ENCODE peak calls at places on chromosome 10, in eight cellular contexts. H is GM23338, O is fibroblast of lung, N is fibroblast of pulmonary artery, M is prostate gland, Q is fibroblast of the aortic adventitia, S is NT2/D1, P is esophagus squamous epithelium. U is an unnamed sample.

GRCh38 chr10:12503311-12503710 is 154.0 kb downstream of the CAMK1D start:
- DNase-seq in H (no peak), O (no peak), N (no peak), M (no peak), Q (no peak), S (no peak), P (no peak), U (peak; percentile 32)

GRCh38 chr10:114444819-114445218 is 40.5 kb upstream of the AFAP1L2 start:
- DNase-seq in H (no peak), O (no peak), N (no peak), M (no peak), Q (no peak), S (no peak), P (no peak), U (no peak)

GRCh38 chr10:58868736-58869435 is 307.6 kb upstream of the PHYHIPL start:
- DNase-seq in H (no peak), O (no peak), N (no peak), M (no peak), Q (no peak), S (no peak), P (no peak), U (no peak)

GRCh38 chr10:101291254-101292193 is 62.3 kb upstream of the LBX1 start:
- DNase-seq in H (peak; percentile 83), O (no peak), N (peak; percentile 22), M (peak; percentile 24), Q (no peak), S (no peak), P (no peak), U (peak; percentile 84)

GRCh38 chr10:62082729-62083412 is 181.4 kb downstream of the ARID5B start:
- DNase-seq in H (no peak), O (peak; percentile 80), N (peak; percentile 72), M (no peak), Q (peak; percentile 90), S (no peak), P (no peak), U (no peak)

GRCh38 chr10:110833234-110833940 is 38.3 kb upstream of the PDCD4 start:
- DNase-seq in H (peak; percentile 13), O (no peak), N (no peak), M (no peak), Q (no peak), S (no peak), P (no peak), U (no peak)

GRCh38 chr10:78173360-78174020 is 139.8 kb downstream of the RPS24 start:
- DNase-seq in H (no peak), O (no peak), N (no peak), M (no peak), Q (no peak), S (no peak), P (no peak), U (no peak)

GRCh38 chr10:190216-190615 is 55.0 kb downstream of the ZMYND11 start:
- DNase-seq in H (no peak), O (no peak), N (no peak), M (no peak), Q (no peak), S (no peak), P (no peak), U (no peak)

GRCh38 chr10:43819464-43820225 is 171.0 kb upstream of the ZNF32 start:
- DNase-seq in H (no peak), O (no peak), N (no peak), M (no peak), Q (no peak), S (no peak), P (no peak), U (no peak)

GRCh38 chr10:68202965-68203358 is 29.0 kb downstream of the ATOH7 start:
- DNase-seq in H (no peak), O (peak; percentile 5), N (peak; percentile 51), M (no peak), Q (peak; percentile 28), S (no peak), P (no peak), U (no peak)

GRCh38 chr10:13400196-13400965 is 52.3 kb upstream of the SEPHS1 start:
- DNase-seq in H (peak; percentile 54), O (no peak), N (no peak), M (no peak), Q (no peak), S (no peak), P (no peak), U (peak; percentile 29)

GRCh38 chr10:73493781-73494180 is 2.0 kb downstream of the PPP3CB start:
- DNase-seq in H (no peak), O (peak; percentile 37), N (peak; percentile 53), M (no peak), Q (peak; percentile 40), S (no peak), P (no peak), U (no peak)

GRCh38 chr10:122021421-122021820 is 32.5 kb downstream of the TACC2 start:
- DNase-seq in H (no peak), O (peak; percentile 71), N (peak; percentile 33), M (peak; percentile 94), Q (peak; percentile 68), S (no peak), P (no peak), U (no peak)

GRCh38 chr10:122018951-122019413 is 30.0 kb downstream of the TACC2 start:
- DNase-seq in H (no peak), O (no peak), N (no peak), M (peak; percentile 83), Q (no peak), S (no peak), P (no peak), U (no peak)

GRCh38 chr10:122021828-122022227 is 32.9 kb downstream of the TACC2 start:
- DNase-seq in H (no peak), O (no peak), N (no peak), M (peak; percentile 72), Q (no peak), S (no peak), P (no peak), U (no peak)

GRCh38 chr10:122019414-122019975 is 30.5 kb downstream of the TACC2 start:
- DNase-seq in H (peak; percentile 55), O (no peak), N (no peak), M (peak; percentile 86), Q (no peak), S (no peak), P (no peak), U (peak; percentile 24)

GRCh38 chr10:122020202-122020601 is 31.2 kb downstream of the TACC2 start:
- DNase-seq in H (no peak), O (no peak), N (no peak), M (no peak), Q (no peak), S (no peak), P (no peak), U (no peak)
- H3K4me3 ChIP-seq in H (no peak overlapping the region), O (no peak overlapping the region), N (no peak overlapping the region), M (peak overlapping the region; percentile 37), Q (no peak overlapping the region), S (no peak overlapping the region), P (peak overlapping the region; percentile 50), U (no peak overlapping the region)

GRCh38 chr10:51073461-51074237 is 638 bp upstream of the PRKG1 start:
- DNase-seq in H (peak; percentile 69), O (peak; percentile 27), N (peak; percentile 15), M (peak; percentile 11), Q (no peak), S (no peak), P (no peak), U (peak; percentile 6)
- H3K4me3 ChIP-seq in H (peak overlapping the region; percentile 74), O (peak overlapping the region; percentile 84), N (peak overlapping the region; percentile 73), M (peak overlapping the region; percentile 56), Q (peak overlapping the region; percentile 84), S (peak overlapping the region; percentile 80), P (peak overlapping the region; percentile 53), U (peak overlapping the region; percentile 14)

DNA sequence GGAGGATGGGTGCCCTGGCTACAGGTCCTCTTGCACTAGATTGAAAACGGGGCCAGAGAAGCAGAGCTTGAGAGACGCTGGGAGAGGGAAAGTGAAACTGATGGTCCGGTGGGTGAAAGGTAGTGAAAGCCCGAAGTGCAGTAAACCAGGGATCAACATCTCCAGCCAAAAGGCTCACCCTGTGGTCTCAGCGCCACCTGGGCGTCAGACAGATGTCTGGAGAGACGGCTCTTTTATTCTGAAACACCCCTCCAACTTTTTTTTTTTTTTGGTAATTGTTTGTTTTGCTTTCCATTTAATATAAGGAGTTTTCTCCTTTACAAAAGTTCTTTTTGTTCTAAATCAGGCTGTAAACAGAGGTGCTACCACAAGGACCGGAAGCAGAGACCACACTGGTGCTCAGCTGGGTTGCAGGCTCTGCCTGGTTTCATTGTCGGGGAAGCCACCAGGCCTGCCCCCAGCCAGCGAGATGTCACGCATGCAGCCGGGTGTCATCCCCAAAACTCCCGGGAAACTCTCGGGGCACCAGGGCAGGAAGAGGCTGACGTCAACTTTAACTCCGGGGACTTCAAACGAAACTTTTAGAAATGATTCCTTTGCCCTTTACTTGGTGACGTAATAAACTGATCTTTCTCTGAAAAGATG is 11.2 kb downstream of the IL2RA start:
- DNase-seq in H (peak; percentile 45), O (peak; percentile 71), N (peak; percentile 58), M (peak; percentile 61), Q (peak; percentile 67), S (no peak), P (peak; percentile 19), U (no peak)
- H3K4me3 ChIP-seq in H (no peak overlapping the region), O (peak overlapping the region; percentile 45), N (peak overlapping the region; percentile 21), M (peak overlapping the region; percentile 25), Q (peak overlapping the region; percentile 52), S (no peak overlapping the region), P (peak overlapping the region; percentile 37), U (no peak overlapping the region)

DNA sequence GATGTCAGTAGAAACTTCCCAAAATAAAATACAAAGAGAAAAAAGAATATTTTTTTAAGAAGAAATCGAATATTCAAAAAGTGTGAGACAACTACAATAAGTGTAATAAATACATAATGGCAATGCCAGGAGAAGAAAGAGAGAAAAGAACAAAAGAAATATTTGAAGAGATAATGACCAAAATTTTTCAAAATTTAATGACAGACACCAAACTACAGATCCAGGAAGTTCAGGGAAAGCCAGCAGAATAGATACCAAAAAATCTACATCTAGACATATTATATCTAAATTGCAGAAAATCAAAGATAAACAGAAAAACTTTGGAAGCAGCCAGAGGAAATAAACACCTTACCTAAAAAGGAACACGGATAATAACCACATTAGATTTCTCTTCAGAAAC is 66.8 kb upstream of the CDK1 start:
- DNase-seq in H (no peak), O (no peak), N (no peak), M (no peak), Q (no peak), S (no peak), P (no peak), U (no peak)
- H3K4me3 ChIP-seq in H (no peak overlapping the region), O (no peak overlapping the region), N (no peak overlapping the region), M (no peak overlapping the region), Q (no peak overlapping the region), S (no peak overlapping the region), P (no peak overlapping the region), U (no peak overlapping the region)

GRCh38 chr10:132162021-132162531 is 24.7 kb upstream of the DPYSL4 start:
- DNase-seq in H (no peak), O (no peak), N (no peak), M (no peak), Q (no peak), S (no peak), P (no peak), U (no peak)
- H3K4me3 ChIP-seq in H (no peak overlapping the region), O (no peak overlapping the region), N (no peak overlapping the region), M (no peak overlapping the region), Q (no peak overlapping the region), S (no peak overlapping the region), P (no peak overlapping the region), U (no peak overlapping the region)

DNA sequence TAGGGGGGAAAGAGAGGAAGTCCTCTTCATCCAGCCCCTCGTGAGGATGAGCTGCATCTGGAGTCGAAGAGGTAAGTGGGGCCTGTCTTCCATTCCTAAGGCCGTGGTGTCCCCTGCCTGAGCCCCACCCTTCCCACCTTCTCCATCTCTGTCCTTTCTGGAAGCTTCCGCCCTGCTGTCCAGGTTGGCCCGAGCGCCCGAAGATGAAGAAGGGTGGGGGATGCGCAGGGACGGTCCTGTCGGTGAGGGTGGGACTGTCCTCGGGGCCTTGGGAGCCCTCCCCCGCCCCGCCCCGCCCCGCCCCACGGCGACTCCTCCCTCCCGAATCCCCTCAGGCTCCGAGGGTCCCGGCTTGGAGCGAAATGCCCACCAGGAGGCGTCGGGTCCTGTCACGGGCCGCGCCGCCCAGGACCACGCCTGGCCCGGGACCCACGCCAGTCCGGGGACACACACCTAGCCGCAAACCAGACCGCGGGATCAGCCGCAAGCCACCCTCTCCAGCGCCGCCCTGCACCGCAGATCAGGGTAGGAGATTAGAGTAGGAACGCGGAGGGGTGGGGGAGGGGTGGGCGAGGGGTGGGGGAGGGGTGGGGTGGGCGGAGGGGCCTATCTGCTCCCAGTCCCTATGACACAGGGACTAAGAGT is 15.3 kb downstream of the GPRIN2 start:
- DNase-seq in H (peak; percentile 89), O (no peak), N (no peak), M (no peak), Q (no peak), S (no peak), P (no peak), U (no peak)
- H3K4me3 ChIP-seq in H (peak overlapping the region; percentile 64), O (no peak overlapping the region), N (peak overlapping the region; percentile 34), M (peak overlapping the region; percentile 9), Q (peak overlapping the region; percentile 22), S (peak overlapping the region; percentile 27), P (peak overlapping the region; percentile 26), U (no peak overlapping the region)

U was measured in HAP-1.